ENCODE peak calls at places on chromosomes 5 and 9, in five cellular contexts. One of them, this sample, is unnamed.

GRCh38 chr9:76459691-76460635 is 981 bp downstream of the GCNT1 start:
- DNase-seq in heart left ventricle: peak
- DNase-seq in pancreas: peak
- DNase-seq in astrocyte: peak
- DNase-seq in HFFc6: peak
- DNase-seq in this sample: no peak

GRCh38 chr9:36632892-36633291 is 60.2 kb downstream of the MELK start:
- DNase-seq in heart left ventricle: no peak
- DNase-seq in pancreas: no peak
- DNase-seq in astrocyte: peak
- DNase-seq in HFFc6: peak
- DNase-seq in this sample: peak

GRCh38 chr9:82148849-82149544 is 160.4 kb downstream of the SPATA31D1 start:
- DNase-seq in heart left ventricle: no peak
- DNase-seq in pancreas: no peak
- DNase-seq in astrocyte: peak
- DNase-seq in HFFc6: peak
- DNase-seq in this sample: peak

GRCh38 chr5:14671414-14671813 is 6.9 kb downstream of the OTULIN start:
- DNase-seq in heart left ventricle: no peak
- DNase-seq in pancreas: no peak
- DNase-seq in astrocyte: peak
- DNase-seq in HFFc6: no peak
- DNase-seq in this sample: no peak

GRCh38 chr5:57324159-57324558 is 150.3 kb downstream of the GPBP1 start:
- DNase-seq in heart left ventricle: no peak
- DNase-seq in pancreas: no peak
- DNase-seq in astrocyte: no peak
- DNase-seq in HFFc6: no peak
- DNase-seq in this sample: no peak

GRCh38 chr9:21709464-21710058 is 92.9 kb upstream of the MTAP start:
- DNase-seq in heart left ventricle: no peak
- DNase-seq in pancreas: peak
- DNase-seq in astrocyte: no peak
- DNase-seq in HFFc6: peak
- DNase-seq in this sample: no peak

GRCh38 chr5:19865336-19866087 is 122.5 kb downstream of the CDH18 start:
- DNase-seq in heart left ventricle: no peak
- DNase-seq in pancreas: no peak
- DNase-seq in astrocyte: no peak
- DNase-seq in HFFc6: no peak
- DNase-seq in this sample: no peak

GRCh38 chr9:79524266-79524665 is 47.5 kb upstream of the TLE4 start:
- DNase-seq in heart left ventricle: no peak
- DNase-seq in pancreas: no peak
- DNase-seq in astrocyte: peak
- DNase-seq in HFFc6: peak
- DNase-seq in this sample: no peak

GRCh38 chr5:137639645-137640044 is 96.2 kb downstream of the KLHL3 start:
- DNase-seq in heart left ventricle: no peak
- DNase-seq in pancreas: no peak
- DNase-seq in astrocyte: no peak
- DNase-seq in HFFc6: no peak
- DNase-seq in this sample: no peak

GRCh38 chr5:103487253-103487652 is 75.3 kb downstream of the NUDT12 start:
- DNase-seq in heart left ventricle: no peak
- DNase-seq in pancreas: no peak
- DNase-seq in astrocyte: peak
- DNase-seq in HFFc6: peak
- DNase-seq in this sample: no peak

GRCh38 chr5:169202969-169203368 is 98.0 kb downstream of the SLIT3 start:
- DNase-seq in heart left ventricle: no peak
- DNase-seq in pancreas: no peak
- DNase-seq in astrocyte: no peak
- DNase-seq in HFFc6: no peak
- DNase-seq in this sample: no peak

GRCh38 chr5:87829214-87829551 is 416.5 kb upstream of the CCNH start:
- DNase-seq in heart left ventricle: peak
- DNase-seq in pancreas: peak
- DNase-seq in astrocyte: peak
- DNase-seq in HFFc6: no peak
- DNase-seq in this sample: no peak

GRCh38 chr5:140978987-140979386 is 12.7 kb downstream of the PCDHAC2 start:
- DNase-seq in heart left ventricle: no peak
- DNase-seq in pancreas: no peak
- DNase-seq in astrocyte: no peak
- DNase-seq in HFFc6: no peak
- DNase-seq in this sample: no peak

GRCh38 chr5:64690417-64691151 is at the start of gene SHISAL2B:
- DNase-seq in heart left ventricle: no peak
- DNase-seq in pancreas: no peak
- DNase-seq in astrocyte: peak
- DNase-seq in HFFc6: no peak
- DNase-seq in this sample: no peak

GRCh38 chr9:113626735-113627495 is 163.4 kb downstream of the RGS3 start:
- DNase-seq in heart left ventricle: peak
- DNase-seq in pancreas: no peak
- DNase-seq in astrocyte: no peak
- DNase-seq in HFFc6: no peak
- DNase-seq in this sample: no peak

DNA sequence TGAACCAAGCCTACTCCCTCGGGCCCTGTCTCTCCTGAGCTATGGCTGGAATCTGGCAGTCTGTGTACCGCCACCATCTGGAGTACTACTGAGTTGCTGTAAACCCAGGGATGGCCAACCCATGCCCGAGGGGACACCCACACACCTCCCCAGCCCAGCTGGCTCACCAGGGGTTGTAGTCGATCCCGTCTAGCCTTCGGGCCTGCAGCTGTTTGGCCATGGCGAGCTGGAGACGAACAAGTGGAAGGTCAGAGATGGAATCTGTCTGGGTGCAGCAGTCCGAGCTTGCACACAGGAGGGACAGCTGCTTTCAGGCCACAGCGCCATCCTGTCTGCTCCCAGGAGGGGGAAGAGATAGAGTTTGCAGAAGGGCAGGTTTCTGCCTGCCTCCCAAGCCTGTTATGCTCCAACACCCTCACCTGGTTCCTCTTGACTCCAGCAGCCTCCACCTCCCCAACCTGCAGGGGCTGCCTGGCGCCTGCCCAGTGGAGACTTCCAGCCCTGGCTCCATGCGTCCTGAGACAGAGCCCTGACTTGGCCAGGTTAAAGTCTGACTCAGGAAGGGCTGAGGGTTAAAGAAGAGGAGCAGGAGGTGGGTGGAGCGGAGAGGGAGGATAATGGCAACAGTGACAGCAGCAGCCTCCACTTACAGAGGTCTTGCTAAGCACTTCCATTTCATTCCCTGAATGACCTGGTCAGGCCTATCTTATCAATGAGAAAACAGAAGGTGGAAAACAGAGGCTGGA is 15.8 kb upstream of the SPOUT1 start:
- DNase-seq in heart left ventricle: no peak
- DNase-seq in pancreas: no peak
- DNase-seq in astrocyte: no peak
- DNase-seq in HFFc6: no peak
- DNase-seq in this sample: no peak
- TF ChIP-seq CTCF in heart left ventricle: no peak
- TF ChIP-seq CTCF in pancreas: no peak
- TF ChIP-seq CTCF in astrocyte: no peak
- TF ChIP-seq CTCF in HFFc6: no peak
- TF ChIP-seq CTCF in this sample: no peak

DNA sequence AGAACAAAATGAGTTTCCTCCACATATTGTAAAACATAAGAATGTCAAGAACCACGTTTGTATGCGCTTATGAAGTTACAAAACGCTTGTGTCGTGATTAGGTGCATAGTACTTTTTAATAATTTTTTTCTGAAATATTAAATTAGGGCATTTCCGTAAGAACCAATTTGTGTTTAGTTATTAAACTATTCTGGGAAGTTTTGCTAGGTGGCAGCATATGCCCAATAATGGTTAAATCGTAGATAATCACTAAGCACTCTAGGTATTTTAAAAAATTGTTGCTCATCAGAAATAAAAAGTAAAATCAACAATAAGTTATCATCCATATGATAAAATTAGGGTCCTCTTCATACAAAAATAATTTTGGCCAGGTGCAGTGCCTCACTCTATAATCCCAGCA is 5.4 kb downstream of the SRFBP1 start:
- DNase-seq in heart left ventricle: no peak
- DNase-seq in pancreas: no peak
- DNase-seq in astrocyte: no peak
- DNase-seq in HFFc6: peak
- DNase-seq in this sample: no peak
- TF ChIP-seq CTCF in heart left ventricle: no peak
- TF ChIP-seq CTCF in pancreas: no peak
- TF ChIP-seq CTCF in astrocyte: peak
- TF ChIP-seq CTCF in HFFc6: peak
- TF ChIP-seq CTCF in this sample: peak

DNA sequence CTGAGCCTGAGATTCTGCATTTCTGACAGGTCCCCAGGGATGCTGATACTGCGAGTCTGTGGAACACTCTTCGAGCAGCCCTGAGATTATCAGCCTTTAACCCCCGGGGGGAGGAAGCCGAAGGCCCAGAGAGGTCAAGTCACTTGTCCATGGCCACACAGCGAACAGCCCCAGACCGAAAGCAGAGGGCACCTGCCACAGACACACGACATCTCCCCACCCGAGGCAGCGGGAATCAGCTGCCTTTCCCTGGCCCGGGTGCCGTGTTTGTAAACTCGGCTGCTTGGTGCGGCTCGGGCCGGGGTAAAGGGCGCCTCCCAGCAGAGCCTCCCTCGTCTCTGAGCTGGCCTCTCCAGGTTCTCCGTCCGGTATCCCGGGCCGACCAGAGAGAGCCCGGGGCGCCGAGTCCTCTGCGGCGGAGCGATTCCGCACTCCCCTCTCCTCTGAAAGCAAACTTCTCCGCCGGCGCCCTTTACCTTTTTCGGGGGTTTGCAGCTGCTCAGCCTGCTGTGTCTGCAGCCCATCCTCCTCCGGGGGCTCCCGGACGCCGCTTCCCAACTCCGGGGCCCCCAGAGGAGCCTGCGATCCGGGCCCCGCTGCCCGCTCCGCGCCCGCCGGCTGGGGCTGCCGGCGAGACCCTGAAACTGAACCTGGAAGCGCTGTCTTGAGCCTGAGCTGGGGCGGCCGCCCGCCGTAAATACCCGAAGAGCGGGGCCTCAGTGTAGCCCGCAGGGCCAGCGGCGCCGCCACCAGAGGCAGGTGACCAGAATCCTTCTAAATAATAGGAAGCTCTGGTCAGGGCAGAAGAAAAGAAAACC is at the start of gene CCDC69:
- DNase-seq in heart left ventricle: peak
- DNase-seq in pancreas: peak
- DNase-seq in astrocyte: peak
- DNase-seq in HFFc6: peak
- DNase-seq in this sample: peak
- TF ChIP-seq CTCF in heart left ventricle: peak
- TF ChIP-seq CTCF in pancreas: no peak
- TF ChIP-seq CTCF in astrocyte: no peak
- TF ChIP-seq CTCF in HFFc6: no peak
- TF ChIP-seq CTCF in this sample: peak

GRCh38 chr9:97689401-97689800 is 7.7 kb downstream of the XPA start:
- DNase-seq in heart left ventricle: no peak
- DNase-seq in pancreas: no peak
- DNase-seq in astrocyte: peak
- DNase-seq in HFFc6: no peak
- DNase-seq in this sample: no peak
- TF ChIP-seq CTCF in heart left ventricle: no peak
- TF ChIP-seq CTCF in pancreas: no peak
- TF ChIP-seq CTCF in astrocyte: no peak
- TF ChIP-seq CTCF in HFFc6: no peak
- TF ChIP-seq CTCF in this sample: no peak

DNA sequence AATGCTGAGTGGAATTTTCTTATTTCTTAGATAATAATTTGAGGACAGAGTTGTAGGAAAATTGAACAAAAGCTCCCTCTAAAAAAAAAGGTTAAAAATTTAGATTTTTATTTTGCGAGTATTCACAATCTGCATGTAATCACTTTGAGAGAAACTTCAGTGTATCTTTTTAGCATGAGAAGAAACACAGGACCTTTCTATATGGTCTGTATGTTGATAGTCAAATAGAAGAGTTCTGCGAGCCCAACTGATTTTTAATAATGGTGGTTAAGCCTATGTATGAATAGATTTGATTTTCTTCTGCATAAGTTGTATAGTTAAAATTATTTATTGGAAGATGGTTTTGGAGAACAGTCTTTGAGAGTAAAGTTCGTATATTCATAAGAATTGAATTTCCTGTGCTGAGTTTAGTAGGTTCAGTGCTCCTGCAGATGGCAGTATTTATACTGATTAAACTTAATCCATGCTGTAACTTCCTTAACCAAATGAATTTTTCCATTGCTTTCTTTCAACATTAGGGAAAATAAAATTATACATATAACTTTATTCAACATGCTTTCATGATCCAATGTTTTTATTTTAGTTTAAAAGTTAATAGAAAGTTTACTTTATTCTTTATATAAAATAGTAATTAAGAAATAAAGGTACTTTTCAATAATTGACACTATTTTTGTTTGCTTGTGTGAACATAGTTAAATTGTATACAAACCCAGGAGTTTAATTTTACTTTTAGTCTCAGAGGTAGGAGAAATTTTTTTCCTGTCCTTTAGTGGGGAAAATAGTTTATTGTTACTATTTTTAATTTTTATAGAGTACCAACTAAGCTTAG is 19.6 kb downstream of the TCERG1 start:
- DNase-seq in heart left ventricle: no peak
- DNase-seq in pancreas: no peak
- DNase-seq in astrocyte: peak
- DNase-seq in HFFc6: peak
- DNase-seq in this sample: no peak
- TF ChIP-seq CTCF in heart left ventricle: peak
- TF ChIP-seq CTCF in pancreas: no peak
- TF ChIP-seq CTCF in astrocyte: peak
- TF ChIP-seq CTCF in HFFc6: peak
- TF ChIP-seq CTCF in this sample: peak